ENCODE peak calls at places on chromosomes 2 and 18, in five cellular contexts. N is stomach, L is adrenal gland, D is transverse colon, I is K562. C is an unnamed sample. For H3K4me1, the result is how much of the 10 kb centered on the place peaks cover.

GRCh38 chr2:41941831-41942230 is 106.0 kb upstream of the PKDCC start:
- DNase-seq in L (no peak), D (no peak), N (no peak), I (peak), C (no peak)

GRCh38 chr2:39437522-39438296 is 624 bp upstream of the MAP4K3 start:
- DNase-seq in N (peak), D (peak), I (peak), L (peak), C (no peak)

GRCh38 chr2:236546561-236546961 is 23.1 kb upstream of the ACKR3 start:
- DNase-seq in L (no peak), D (no peak), N (no peak), I (no peak), C (no peak)

GRCh38 chr2:102708847-102709559 is 52.8 kb upstream of the TMEM182 start:
- DNase-seq in I (no peak), L (no peak), N (no peak), D (no peak), C (no peak)

GRCh38 chr2:113218283-113219091 is 44.7 kb downstream of the PSD4 start:
- DNase-seq in N (no peak), D (peak), L (peak), I (no peak), C (peak)

GRCh38 chr18:5294618-5295230 is 802 bp downstream of the ZBTB14 start:
- DNase-seq in N (peak), I (no peak), D (peak), L (peak), C (peak)

GRCh38 chr2:218130822-218131221 is 5.0 kb downstream of the CXCR2 start:
- DNase-seq in D (no peak), N (no peak), I (no peak), L (no peak), C (no peak)

GRCh38 chr2:228701506-228701905 is 520.0 kb upstream of the SPHKAP start:
- DNase-seq in N (no peak), I (no peak), L (no peak), D (no peak), C (no peak)

GRCh38 chr18:36493349-36494281 is 196.1 kb downstream of the FHOD3 start:
- DNase-seq in I (no peak), D (no peak), L (no peak), N (no peak), C (peak)

GRCh38 chr2:129756276-129756675 is 223.2 kb upstream of the RAB6C start:
- DNase-seq in I (no peak), N (no peak), L (no peak), D (no peak), C (no peak)

GRCh38 chr2:16745466-16745865 is 79.8 kb upstream of the CYRIA start:
- DNase-seq in L (no peak), I (no peak), D (no peak), N (no peak), C (no peak)

GRCh38 chr2:105593221-105593967 is 151.3 kb upstream of the NCK2 start:
- DNase-seq in I (no peak), N (no peak), D (no peak), L (no peak), C (no peak)

GRCh38 chr2:72175636-72176035 is 28.0 kb upstream of the CYP26B1 start:
- DNase-seq in N (no peak), L (no peak), D (no peak), I (no peak), C (no peak)

GRCh38 chr18:28123401-28124030 is 53.4 kb downstream of the CDH2 start:
- DNase-seq in L (no peak), D (no peak), I (no peak), N (no peak), C (no peak)

GRCh38 chr2:72008608-72009007 is 139.1 kb downstream of the CYP26B1 start:
- DNase-seq in I (no peak), N (no peak), D (no peak), L (no peak), C (peak)

GRCh38 chr2:69535739-69536374 is 98.6 kb upstream of the NFU1 start:
- DNase-seq in D (no peak), N (no peak), L (no peak), I (no peak), C (no peak)

GRCh38 chr2:207283356-207283755 is 117.6 kb upstream of the KLF7 start:
- DNase-seq in I (peak), D (no peak), N (no peak), L (peak), C (peak)

GRCh38 chr18:9474103-9474982 is 970 bp upstream of the RALBP1 start:
- DNase-seq in N (no peak), D (peak), I (peak), L (peak), C (no peak)

GRCh38 chr2:46117379-46117778 is 179.8 kb upstream of the EPAS1 start:
- DNase-seq in I (no peak), D (no peak), N (no peak), L (no peak), C (no peak)

GRCh38 chr2:60549250-60550150 is 4.0 kb downstream of the BCL11A start:
- DNase-seq in D (peak), L (peak), N (no peak), I (no peak), C (no peak)
- H3K4me1 ChIP-seq in D (half or more), L (half or more), N (under half), I (under half), C (under half)

GRCh38 chr2:232339121-232340081 is 39.1 kb upstream of the ALPP start:
- DNase-seq in N (no peak), L (no peak), I (no peak), D (no peak), C (no peak)
- TF ChIP-seq CTCF in N (no peak), L (no peak), I (peak), D (no peak), C (no peak)

GRCh38 chr2:455046-455705 is 167.3 kb upstream of the ALKAL2 start:
- DNase-seq in N (no peak), I (no peak), L (no peak), D (no peak), C (no peak)
- H3K4me3 ChIP-seq in N (no peak), I (no peak), L (no peak), D (no peak), C (no peak)

GRCh38 chr18:7737483-7737882 is 170.4 kb downstream of the PTPRM start:
- DNase-seq in D (no peak), L (no peak), N (peak), I (no peak), C (no peak)

GRCh38 chr18:7743256-7743655 is 176.1 kb downstream of the PTPRM start:
- DNase-seq in D (no peak), N (no peak), L (no peak), I (no peak), C (no peak)

GRCh38 chr18:7741640-7742039 is 174.5 kb downstream of the PTPRM start:
- DNase-seq in L (no peak), D (no peak), N (no peak), I (no peak), C (no peak)

GRCh38 chr18:7735606-7736175 is 168.6 kb downstream of the PTPRM start:
- DNase-seq in N (no peak), L (no peak), D (no peak), I (no peak), C (no peak)

DNA sequence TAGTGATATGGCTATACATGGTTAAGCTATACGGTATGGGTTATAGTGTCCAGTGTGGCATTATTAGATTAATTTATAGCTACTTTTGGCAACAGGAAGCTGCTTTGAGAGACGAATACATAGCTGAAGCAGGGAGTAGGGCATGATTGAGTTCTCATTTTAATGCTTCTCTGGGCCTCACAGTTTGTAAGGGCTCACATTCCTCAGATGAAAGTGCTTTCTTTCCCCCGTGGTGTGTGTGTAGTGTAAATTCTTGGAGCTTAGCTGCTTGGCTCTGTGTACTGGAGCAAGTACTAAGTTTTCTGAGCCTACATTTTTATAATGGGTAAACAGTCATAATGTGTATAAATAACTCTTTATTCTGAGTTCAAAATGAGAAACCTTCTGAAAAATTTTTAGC is 173.7 kb downstream of the PTPRM start:
- DNase-seq in N (no peak), D (no peak), I (no peak), L (no peak), C (no peak)
- H3K4me1 ChIP-seq in N (under half), D (under half), I (under half), L (under half), C (under half)

DNA sequence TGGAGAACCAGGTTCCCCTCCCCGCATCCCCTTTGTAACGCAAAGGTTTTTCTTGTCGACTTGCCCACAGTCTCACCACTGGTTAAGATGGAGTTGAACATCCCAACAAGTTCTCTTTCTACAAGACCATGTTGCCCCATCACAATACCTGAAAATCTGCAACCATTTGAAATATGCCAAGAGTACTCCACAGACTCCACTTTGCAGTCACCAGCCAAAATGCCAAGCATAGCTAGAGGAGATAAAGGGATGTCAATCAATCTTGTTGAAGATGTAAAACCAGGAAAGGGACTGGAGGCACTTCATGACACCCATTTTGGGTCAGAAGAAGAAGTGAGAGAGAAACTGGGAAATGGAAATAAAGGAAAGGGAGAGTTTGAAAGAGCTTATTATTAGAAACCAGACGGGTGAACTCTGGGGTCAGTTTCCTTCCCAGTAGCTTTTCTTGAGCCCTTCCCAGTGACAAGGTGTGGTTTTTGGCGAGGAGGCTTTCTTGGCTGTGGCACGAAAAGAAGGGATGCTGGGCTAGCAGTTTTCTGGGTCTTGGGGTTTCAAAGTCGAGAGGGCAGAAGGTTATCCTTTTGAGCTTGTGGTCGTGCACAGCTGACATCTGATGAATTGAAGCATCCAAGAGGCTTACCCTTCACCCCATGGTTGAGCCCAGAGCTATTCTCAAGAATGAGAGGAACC is 79.3 kb downstream of the ACAA2 start:
- DNase-seq in L (no peak), D (no peak), N (no peak), I (no peak), C (no peak)
- TF ChIP-seq CTCF in L (no peak), D (no peak), N (no peak), I (no peak), C (no peak)

GRCh38 chr2:230217424-230217823 is 2.4 kb downstream of the SP110 start:
- DNase-seq in N (no peak), L (no peak), I (no peak), D (no peak), C (no peak)
- H3K4me3 ChIP-seq in N (no peak), L (no peak), I (no peak), D (no peak), C (no peak)

GRCh38 chr2:62292190-62292589 is 96.3 kb downstream of the B3GNT2 start:
- DNase-seq in D (peak), N (peak), I (no peak), L (peak), C (no peak)
- H3K4me1 ChIP-seq in D (half or more), N (under half), I (under half), L (under half), C (under half)

GRCh38 chr2:1613731-1614354 is 130.5 kb downstream of the PXDN start:
- DNase-seq in D (no peak), L (no peak), I (no peak), N (no peak), C (no peak)
- TF ChIP-seq CTCF in D (no peak), L (no peak), I (no peak), N (no peak), C (no peak)

C was measured in right atrium auricular region.